ENCODE peak calls at places on chromosomes 2 and 18, in ten cellular contexts. J is fibroblast of lung; I is left ventricle myocardium inferior; W is prostate gland; R is upper lobe of right lung; V is CD8-positive, alpha-beta T cell; S is IMR-90; X is K562; C is heart right ventricle; Q is lower lobe of right lung. M is an unnamed sample.

GRCh38 chr2:3137651-3138300 is 239.8 kb downstream of the EIPR1 start:
- DNase-seq in J (no peak), I (no peak), W (no peak), R (no peak), V (no peak), S (no peak), X (no peak), C (no peak), Q (no peak), M (no peak)

GRCh38 chr2:73935641-73936040 is 9.0 kb downstream of the DGUOK start:
- DNase-seq in J (no peak), I (no peak), W (no peak), R (no peak), V (no peak), S (no peak), X (no peak), C (no peak), Q (no peak), M (no peak)

GRCh38 chr2:232388324-232388891 is 9.9 kb downstream of the ALPP start:
- DNase-seq in J (no peak), I (no peak), W (no peak), R (peak; percentile 63), V (no peak), S (no peak), X (no peak), C (no peak), Q (no peak), M (no peak)

GRCh38 chr18:9017170-9017899 is 85.2 kb upstream of the NDUFV2 start:
- DNase-seq in J (peak; percentile 91), I (peak; percentile 73), W (peak; percentile 11), R (peak; percentile 68), V (peak; percentile 41), S (peak; percentile 94), X (peak; percentile 90), C (peak; percentile 72), Q (peak; percentile 62), M (no peak)

GRCh38 chr2:50529600-50530218 is 502.2 kb downstream of the NRXN1 start:
- DNase-seq in J (peak; percentile 71), I (no peak), W (no peak), R (no peak), V (no peak), S (peak; percentile 71), X (peak; percentile 18), C (no peak), Q (no peak), M (no peak)

GRCh38 chr2:237901932-237902846 is 42.8 kb downstream of the RAMP1 start:
- DNase-seq in J (no peak), I (no peak), W (no peak), R (peak; percentile 52), V (no peak), S (no peak), X (no peak), C (no peak), Q (peak; percentile 42), M (no peak)

GRCh38 chr2:98847853-98848252 is 88.2 kb downstream of the CRACDL start:
- DNase-seq in J (peak; percentile 11), I (no peak), W (no peak), R (no peak), V (no peak), S (no peak), X (no peak), C (no peak), Q (no peak), M (no peak)

GRCh38 chr18:23387265-23387664 is 65.8 kb upstream of the RIOK3 start:
- DNase-seq in J (no peak), I (no peak), W (no peak), R (no peak), V (no peak), S (no peak), X (no peak), C (no peak), Q (no peak), M (no peak)

GRCh38 chr2:205989291-205990071 is 96.5 kb downstream of the INO80D start:
- DNase-seq in J (no peak), I (no peak), W (no peak), R (no peak), V (no peak), S (no peak), X (no peak), C (no peak), Q (no peak), M (no peak)

GRCh38 chr2:205988274-205988673 is 97.7 kb downstream of the INO80D start:
- DNase-seq in J (no peak), I (no peak), W (no peak), R (no peak), V (no peak), S (no peak), X (no peak), C (no peak), Q (no peak), M (no peak)

GRCh38 chr2:205994344-205994743 is 91.6 kb downstream of the INO80D start:
- DNase-seq in J (no peak), I (no peak), W (no peak), R (no peak), V (no peak), S (no peak), X (no peak), C (no peak), Q (no peak), M (no peak)

GRCh38 chr2:205995260-205995659 is 90.7 kb downstream of the INO80D start:
- DNase-seq in J (no peak), I (no peak), W (no peak), R (no peak), V (no peak), S (no peak), X (no peak), C (no peak), Q (no peak), M (no peak)

GRCh38 chr2:205990104-205990503 is 95.9 kb downstream of the INO80D start:
- DNase-seq in J (no peak), I (no peak), W (no peak), R (no peak), V (no peak), S (no peak), X (no peak), C (no peak), Q (no peak), M (no peak)
- TF ChIP-seq CTCF in J (no peak), I (no peak), W (no peak), R (no peak), V (no peak), S (no peak), X (no peak), C (no peak), Q (no peak), M (no peak)

DNA sequence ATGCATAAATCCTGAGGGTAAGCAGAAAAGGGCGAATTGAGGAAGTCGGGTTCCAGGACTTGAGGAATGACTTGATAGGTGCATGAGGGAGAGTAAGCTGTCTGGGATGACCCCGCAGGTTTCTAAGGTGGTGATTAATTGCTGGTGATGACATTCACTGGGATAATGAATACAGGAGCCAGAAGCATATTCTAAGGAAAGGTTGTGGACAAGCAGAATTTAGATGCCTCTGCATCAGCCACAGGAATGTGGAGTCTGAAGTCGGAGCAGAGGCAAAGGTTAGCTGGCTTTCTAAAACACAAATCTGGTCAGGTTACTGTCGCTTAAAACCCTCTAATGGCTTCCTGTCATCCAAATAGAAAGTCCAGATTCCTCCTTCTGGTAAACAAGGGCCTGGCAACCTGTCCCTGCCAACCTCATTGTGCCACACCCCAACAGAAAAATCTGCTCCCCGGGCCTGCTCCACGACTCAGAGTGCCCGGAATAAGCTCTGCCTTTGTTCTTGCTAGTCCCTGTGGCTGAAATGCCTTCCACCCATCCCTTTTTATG is 11.4 kb upstream of the TMEM214 start:
- DNase-seq in J (no peak), I (no peak), W (peak; percentile 48), R (no peak), V (no peak), S (no peak), X (no peak), C (no peak), Q (no peak), M (no peak)
- H3K4me1 ChIP-seq in J (peaks cover 13% of the 10 kb centered on the region), I (peaks cover 50% of the 10 kb centered on the region), W (no peaks in the 10 kb centered on the region), R (peaks cover 7% of the 10 kb centered on the region), V (no peaks in the 10 kb centered on the region), S (peaks cover 13% of the 10 kb centered on the region), X (peaks cover 49% of the 10 kb centered on the region), C (peaks cover 27% of the 10 kb centered on the region), Q (no peaks in the 10 kb centered on the region), M (peaks cover 29% of the 10 kb centered on the region)

GRCh38 chr18:48229445-48230052 is 179.6 kb downstream of the ZBTB7C start:
- DNase-seq in J (no peak), I (no peak), W (no peak), R (no peak), V (no peak), S (no peak), X (no peak), C (no peak), Q (no peak), M (no peak)

GRCh38 chr18:48228841-48229240 is 180.3 kb downstream of the ZBTB7C start:
- DNase-seq in J (no peak), I (no peak), W (no peak), R (no peak), V (no peak), S (no peak), X (no peak), C (no peak), Q (no peak), M (no peak)

GRCh38 chr18:48228301-48228715 is 180.9 kb downstream of the ZBTB7C start:
- DNase-seq in J (peak; percentile 17), I (peak; percentile 72), W (no peak), R (peak; percentile 74), V (no peak), S (no peak), X (no peak), C (peak; percentile 57), Q (peak; percentile 67), M (no peak)

GRCh38 chr18:48227206-48227605 is 182.0 kb downstream of the ZBTB7C start:
- DNase-seq in J (no peak), I (no peak), W (no peak), R (no peak), V (no peak), S (no peak), X (no peak), C (no peak), Q (no peak), M (no peak)

DNA sequence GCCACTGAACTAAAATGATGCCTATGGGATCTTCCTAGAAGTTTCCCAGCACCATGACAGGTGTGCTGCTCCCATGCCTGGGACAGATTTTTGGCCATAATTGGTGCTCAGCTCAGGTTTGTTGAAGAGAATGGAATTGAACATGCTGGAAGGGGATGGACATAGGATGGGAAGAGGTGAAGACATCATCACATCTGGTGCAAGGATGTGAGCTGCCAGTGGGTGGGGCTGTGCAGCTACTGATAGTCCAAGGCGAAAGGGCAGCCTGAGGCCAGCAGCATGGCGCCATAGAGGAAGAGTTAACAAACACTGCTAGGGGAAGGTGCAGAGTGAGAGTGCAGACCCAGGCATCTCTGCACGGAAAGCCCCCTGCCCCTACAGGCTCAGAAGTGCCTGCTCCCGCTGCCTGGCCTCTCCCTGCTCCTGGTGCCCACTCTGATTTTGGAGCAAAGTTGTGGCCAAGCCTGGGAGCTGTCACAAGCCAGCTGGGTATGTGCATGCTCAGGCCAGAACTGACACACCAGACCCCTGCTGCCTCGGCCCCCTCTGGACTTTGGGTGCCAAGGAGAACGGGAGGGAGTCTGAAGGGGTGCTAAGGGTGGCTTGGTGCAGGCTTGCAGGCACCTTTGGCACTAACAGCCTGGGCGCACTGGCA is 178.6 kb downstream of the ZBTB7C start:
- DNase-seq in J (peak; percentile 59), I (no peak), W (peak; percentile 36), R (peak; percentile 82), V (no peak), S (peak; percentile 31), X (peak; percentile 51), C (peak; percentile 37), Q (peak; percentile 79), M (peak; percentile 44)
- TF ChIP-seq CTCF in J (peak; percentile 67), I (peak; percentile 53), W (peak; percentile 46), R (peak; percentile 47), V (no peak), S (peak; percentile 51), X (peak; percentile 71), C (peak; percentile 55), Q (peak; percentile 48), M (peak; percentile 44)

DNA sequence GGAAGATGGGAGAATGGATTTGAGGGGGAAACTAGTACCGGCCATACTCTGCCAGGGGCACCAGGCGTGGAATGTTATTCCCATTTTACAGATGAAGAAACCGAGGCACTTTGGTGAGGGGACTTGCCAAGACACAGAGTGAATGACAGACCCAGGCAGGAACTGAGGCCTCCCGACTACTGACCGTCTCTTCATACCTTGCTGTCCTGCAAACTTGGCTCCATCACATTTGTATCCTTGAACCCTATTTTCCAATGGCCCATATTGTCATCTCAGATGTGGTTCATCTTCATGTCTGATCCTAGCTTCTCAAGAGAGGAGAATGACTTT is 6.2 kb upstream of the TFCP2L1 start:
- DNase-seq in J (no peak), I (no peak), W (no peak), R (no peak), V (no peak), S (no peak), X (no peak), C (no peak), Q (no peak), M (no peak)
- H3K4me1 ChIP-seq in J (no peaks in the 10 kb centered on the region), I (peaks cover 6% of the 10 kb centered on the region), W (no peaks in the 10 kb centered on the region), R (no peaks in the 10 kb centered on the region), V (no peaks in the 10 kb centered on the region), S (no peaks in the 10 kb centered on the region), X (no peaks in the 10 kb centered on the region), C (no peaks in the 10 kb centered on the region), Q (no peaks in the 10 kb centered on the region), M (no peaks in the 10 kb centered on the region)

M was measured in Caco-2.